ENCODE peak calls at places on chromosomes 12 and 14, in nine cellular contexts. One of them, this sample, is unnamed.

GRCh38 chr12:85821759-85822158 is 14.4 kb downstream of the RASSF9 start:
- DNase-seq in stromal cell of bone marrow: no peak
- DNase-seq in AG09319: no peak
- DNase-seq in AG20443: no peak
- DNase-seq in AG08395: no peak
- DNase-seq in stimulated activated effector memory CD8-positive, alpha-beta T cell treated with anti-CD3 and anti-CD28 coated beads, Interleukin-12 subunit alpha, Interleukin-12 subunit beta, amount 100 ng/mL, for 72 hours: no peak
- DNase-seq in activated T-cell treated with anti-CD3 and anti-CD28 coated beads for 1 hour: no peak
- DNase-seq in NCI-H345: no peak
- DNase-seq in cardiac muscle cell: no peak
- DNase-seq in this sample: no peak

GRCh38 chr14:89139404-89140247 is 277.4 kb downstream of the FOXN3 start:
- DNase-seq in stromal cell of bone marrow: no peak
- DNase-seq in AG09319: no peak
- DNase-seq in AG20443: no peak
- DNase-seq in AG08395: no peak
- DNase-seq in stimulated activated effector memory CD8-positive, alpha-beta T cell treated with anti-CD3 and anti-CD28 coated beads, Interleukin-12 subunit alpha, Interleukin-12 subunit beta, amount 100 ng/mL, for 72 hours: no peak
- DNase-seq in activated T-cell treated with anti-CD3 and anti-CD28 coated beads for 1 hour: no peak
- DNase-seq in NCI-H345: peak
- DNase-seq in cardiac muscle cell: no peak
- DNase-seq in this sample: no peak

GRCh38 chr14:89236846-89237245 is 180.2 kb downstream of the FOXN3 start:
- DNase-seq in stromal cell of bone marrow: no peak
- DNase-seq in AG09319: no peak
- DNase-seq in AG20443: no peak
- DNase-seq in AG08395: no peak
- DNase-seq in stimulated activated effector memory CD8-positive, alpha-beta T cell treated with anti-CD3 and anti-CD28 coated beads, Interleukin-12 subunit alpha, Interleukin-12 subunit beta, amount 100 ng/mL, for 72 hours: no peak
- DNase-seq in activated T-cell treated with anti-CD3 and anti-CD28 coated beads for 1 hour: no peak
- DNase-seq in NCI-H345: no peak
- DNase-seq in cardiac muscle cell: no peak
- DNase-seq in this sample: no peak

GRCh38 chr12:54383041-54383609 is 1.4 kb downstream of the ZNF385A start:
- DNase-seq in stromal cell of bone marrow: peak
- DNase-seq in AG09319: peak
- DNase-seq in AG20443: peak
- DNase-seq in AG08395: peak
- DNase-seq in stimulated activated effector memory CD8-positive, alpha-beta T cell treated with anti-CD3 and anti-CD28 coated beads, Interleukin-12 subunit alpha, Interleukin-12 subunit beta, amount 100 ng/mL, for 72 hours: no peak
- DNase-seq in activated T-cell treated with anti-CD3 and anti-CD28 coated beads for 1 hour: no peak
- DNase-seq in NCI-H345: no peak
- DNase-seq in cardiac muscle cell: no peak
- DNase-seq in this sample: no peak

GRCh38 chr12:6603095-6603567 is 4.0 kb downstream of the CHD4 start:
- DNase-seq in stromal cell of bone marrow: no peak
- DNase-seq in AG09319: no peak
- DNase-seq in AG20443: peak
- DNase-seq in AG08395: peak
- DNase-seq in stimulated activated effector memory CD8-positive, alpha-beta T cell treated with anti-CD3 and anti-CD28 coated beads, Interleukin-12 subunit alpha, Interleukin-12 subunit beta, amount 100 ng/mL, for 72 hours: no peak
- DNase-seq in activated T-cell treated with anti-CD3 and anti-CD28 coated beads for 1 hour: no peak
- DNase-seq in NCI-H345: no peak
- DNase-seq in cardiac muscle cell: peak
- DNase-seq in this sample: no peak

GRCh38 chr12:78036889-78037288 is 206.2 kb downstream of the NAV3 start:
- DNase-seq in stromal cell of bone marrow: no peak
- DNase-seq in AG09319: no peak
- DNase-seq in AG20443: no peak
- DNase-seq in AG08395: no peak
- DNase-seq in stimulated activated effector memory CD8-positive, alpha-beta T cell treated with anti-CD3 and anti-CD28 coated beads, Interleukin-12 subunit alpha, Interleukin-12 subunit beta, amount 100 ng/mL, for 72 hours: no peak
- DNase-seq in activated T-cell treated with anti-CD3 and anti-CD28 coated beads for 1 hour: no peak
- DNase-seq in NCI-H345: no peak
- DNase-seq in cardiac muscle cell: no peak
- DNase-seq in this sample: no peak

GRCh38 chr14:68013326-68013725 is 193.7 kb downstream of the RAD51B start:
- DNase-seq in stromal cell of bone marrow: no peak
- DNase-seq in AG09319: no peak
- DNase-seq in AG20443: no peak
- DNase-seq in AG08395: no peak
- DNase-seq in stimulated activated effector memory CD8-positive, alpha-beta T cell treated with anti-CD3 and anti-CD28 coated beads, Interleukin-12 subunit alpha, Interleukin-12 subunit beta, amount 100 ng/mL, for 72 hours: no peak
- DNase-seq in activated T-cell treated with anti-CD3 and anti-CD28 coated beads for 1 hour: no peak
- DNase-seq in NCI-H345: no peak
- DNase-seq in cardiac muscle cell: no peak
- DNase-seq in this sample: no peak

GRCh38 chr14:65958664-65959562 is 527.3 kb upstream of the CCDC196 start:
- DNase-seq in stromal cell of bone marrow: no peak
- DNase-seq in AG09319: no peak
- DNase-seq in AG20443: peak
- DNase-seq in AG08395: peak
- DNase-seq in stimulated activated effector memory CD8-positive, alpha-beta T cell treated with anti-CD3 and anti-CD28 coated beads, Interleukin-12 subunit alpha, Interleukin-12 subunit beta, amount 100 ng/mL, for 72 hours: no peak
- DNase-seq in activated T-cell treated with anti-CD3 and anti-CD28 coated beads for 1 hour: no peak
- DNase-seq in NCI-H345: peak
- DNase-seq in cardiac muscle cell: peak
- DNase-seq in this sample: no peak

GRCh38 chr14:81366259-81366658 is 33.9 kb downstream of the STON2 start:
- DNase-seq in stromal cell of bone marrow: peak
- DNase-seq in AG09319: no peak
- DNase-seq in AG20443: no peak
- DNase-seq in AG08395: peak
- DNase-seq in stimulated activated effector memory CD8-positive, alpha-beta T cell treated with anti-CD3 and anti-CD28 coated beads, Interleukin-12 subunit alpha, Interleukin-12 subunit beta, amount 100 ng/mL, for 72 hours: no peak
- DNase-seq in activated T-cell treated with anti-CD3 and anti-CD28 coated beads for 1 hour: no peak
- DNase-seq in NCI-H345: peak
- DNase-seq in cardiac muscle cell: no peak
- DNase-seq in this sample: no peak

GRCh38 chr12:15164997-15165659 is 56.1 kb downstream of the RERG start:
- DNase-seq in stromal cell of bone marrow: no peak
- DNase-seq in AG09319: no peak
- DNase-seq in AG20443: no peak
- DNase-seq in AG08395: no peak
- DNase-seq in stimulated activated effector memory CD8-positive, alpha-beta T cell treated with anti-CD3 and anti-CD28 coated beads, Interleukin-12 subunit alpha, Interleukin-12 subunit beta, amount 100 ng/mL, for 72 hours: no peak
- DNase-seq in activated T-cell treated with anti-CD3 and anti-CD28 coated beads for 1 hour: no peak
- DNase-seq in NCI-H345: no peak
- DNase-seq in cardiac muscle cell: no peak
- DNase-seq in this sample: no peak

GRCh38 chr12:51631591-51631990 is 40.6 kb downstream of the SCN8A start:
- DNase-seq in stromal cell of bone marrow: peak
- DNase-seq in AG09319: no peak
- DNase-seq in AG20443: peak
- DNase-seq in AG08395: peak
- DNase-seq in stimulated activated effector memory CD8-positive, alpha-beta T cell treated with anti-CD3 and anti-CD28 coated beads, Interleukin-12 subunit alpha, Interleukin-12 subunit beta, amount 100 ng/mL, for 72 hours: no peak
- DNase-seq in activated T-cell treated with anti-CD3 and anti-CD28 coated beads for 1 hour: no peak
- DNase-seq in NCI-H345: no peak
- DNase-seq in cardiac muscle cell: no peak
- DNase-seq in this sample: no peak